ENCODE peak calls at places on chromosomes 2 and 18, in four cellular contexts. Y is Panc1, A is HepG2, L is K562. F is an unnamed sample.

GRCh38 chr2:84302513-84303412 is 156.3 kb downstream of the SUCLG1 start:
- DNase-seq in Y (peak), L (peak), A (peak), F (peak)

GRCh38 chr18:78784861-78785260 is 194.8 kb upstream of the SALL3 start:
- DNase-seq in A (no peak), Y (no peak), L (no peak), F (no peak)

GRCh38 chr2:130327703-130328527 is 14.8 kb upstream of the IMP4 start:
- DNase-seq in L (peak), Y (no peak), A (peak), F (no peak)

GRCh38 chr18:56575819-56576663 is 62.4 kb downstream of the TXNL1 start:
- DNase-seq in Y (peak), L (peak), A (peak), F (peak)

GRCh38 chr18:55838841-55839240 is 250.8 kb upstream of the TCF4 start:
- DNase-seq in A (no peak), L (no peak), Y (no peak), F (no peak)

GRCh38 chr2:141105763-141106162 is 1025.1 kb downstream of the LRP1B start:
- DNase-seq in Y (no peak), L (no peak), A (no peak), F (no peak)

GRCh38 chr18:25144835-25145234 is 207.1 kb downstream of the ZNF521 start:
- DNase-seq in L (no peak), Y (no peak), A (peak), F (no peak)

GRCh38 chr2:156333951-156334495 is 1.5 kb upstream of the NR4A2 start:
- DNase-seq in Y (no peak), L (peak), A (peak), F (no peak)

GRCh38 chr18:8319798-8320477 is 289.3 kb upstream of the RAB12 start:
- DNase-seq in L (no peak), Y (no peak), A (no peak), F (no peak)

GRCh38 chr2:175034728-175035127 is 29.5 kb upstream of the CHN1 start:
- DNase-seq in Y (no peak), L (no peak), A (no peak), F (no peak)

GRCh38 chr2:71608441-71608840 is 155.1 kb downstream of the DYSF start:
- DNase-seq in L (no peak), A (no peak), Y (no peak), F (no peak)

GRCh38 chr2:238498691-238499295 is 72.1 kb downstream of the ASB1 start:
- DNase-seq in A (no peak), Y (no peak), L (no peak), F (no peak)

GRCh38 chr2:238499731-238500570 is 73.2 kb downstream of the ASB1 start:
- DNase-seq in Y (no peak), A (no peak), L (no peak), F (no peak)

GRCh38 chr2:238497610-238498005 is 70.9 kb downstream of the ASB1 start:
- DNase-seq in Y (no peak), A (no peak), L (no peak), F (no peak)

GRCh38 chr2:238496756-238497609 is 70.3 kb downstream of the ASB1 start:
- DNase-seq in A (no peak), Y (no peak), L (no peak), F (no peak)

DNA sequence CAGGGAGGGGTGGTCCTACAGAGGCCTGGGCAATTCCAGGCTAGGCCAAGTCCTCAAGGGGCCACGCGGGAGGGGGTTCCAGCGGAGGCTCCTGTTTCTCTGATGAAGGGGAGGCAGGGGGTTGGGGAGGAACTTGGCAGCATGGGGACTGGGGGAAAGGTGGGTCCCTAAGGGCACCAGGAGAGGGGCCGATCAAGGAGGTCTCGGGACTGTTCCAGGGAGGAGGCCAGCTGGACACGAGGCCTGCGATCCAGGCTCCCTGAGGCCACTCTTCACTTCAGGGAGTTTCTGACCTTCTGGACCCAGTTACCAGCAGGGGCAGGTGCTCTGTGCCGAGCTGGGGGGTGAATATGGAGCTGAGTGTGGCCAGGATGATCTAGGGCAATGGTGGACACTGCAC is 71.5 kb downstream of the ASB1 start:
- DNase-seq in Y (no peak), A (no peak), L (no peak), F (no peak)
- TF ChIP-seq TCF7L2 in Y (no peak), A (no peak), L (no peak), F (no peak)

DNA sequence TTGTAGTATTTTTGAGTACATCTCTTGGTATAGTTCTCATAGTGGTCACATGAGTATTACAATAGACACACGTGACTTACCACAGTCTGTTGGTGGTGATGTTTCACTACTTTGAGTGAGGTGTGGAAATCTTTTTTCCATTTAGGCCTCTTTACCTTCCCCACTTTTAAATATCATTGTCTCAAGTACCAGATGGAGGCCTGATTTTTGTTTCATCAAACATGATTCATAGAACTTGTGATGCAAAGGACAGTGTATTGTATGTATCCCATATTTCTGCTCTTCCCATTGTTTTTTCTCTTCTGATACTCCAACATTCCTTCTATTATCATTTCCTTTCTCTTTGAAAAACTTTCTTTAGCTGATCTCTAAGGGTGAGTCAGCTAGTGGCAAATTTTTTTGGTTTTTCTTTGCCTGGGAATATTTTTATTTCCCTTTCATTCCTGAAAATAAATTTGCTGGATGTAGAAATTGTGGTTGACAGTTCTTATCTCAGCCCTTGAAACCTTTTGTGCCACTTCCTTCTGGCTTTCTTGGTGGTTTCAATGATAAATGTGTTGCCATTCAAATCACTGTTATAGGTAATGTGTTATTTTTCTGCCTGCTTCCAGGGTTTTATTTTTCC is 32.8 kb downstream of the RFX8 start:
- DNase-seq in L (no peak), A (no peak), Y (no peak), F (no peak)
- TF ChIP-seq TCF7L2 in L (no peak), A (no peak), Y (no peak), F (no peak)

GRCh38 chr18:48676756-48677368 is 138.0 kb downstream of the CTIF start:
- DNase-seq in A (peak), L (peak), Y (no peak), F (no peak)
- TF ChIP-seq TCF7L2 in A (no peak), L (no peak), Y (no peak), F (no peak)

DNA sequence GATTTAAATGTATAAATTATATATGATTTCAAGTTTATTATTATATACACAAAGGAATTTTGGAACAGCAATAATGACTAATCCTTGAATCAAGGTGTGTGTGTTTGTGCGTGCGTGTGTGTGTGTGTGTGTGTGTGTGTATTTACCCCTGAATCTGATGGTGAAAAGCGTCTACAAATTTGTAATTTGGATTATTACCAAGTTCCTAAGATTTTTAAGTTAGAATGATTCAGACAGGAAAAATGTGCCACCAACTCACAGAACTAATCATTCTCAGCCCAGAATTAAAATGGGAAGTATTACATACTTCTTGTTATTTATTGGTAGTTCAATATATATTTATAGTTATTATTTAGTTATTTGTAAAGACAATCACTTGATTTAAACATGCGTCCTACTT is 12.3 kb downstream of the CALCRL start:
- DNase-seq in A (no peak), Y (no peak), L (no peak), F (no peak)
- TF ChIP-seq TCF7L2 in A (no peak), Y (no peak), L (no peak), F (no peak)

GRCh38 chr2:217691920-217692666 is 310.7 kb downstream of the TNS1 start:
- DNase-seq in A (no peak), L (no peak), Y (no peak), F (no peak)

GRCh38 chr2:217694296-217694695 is 308.5 kb downstream of the TNS1 start:
- DNase-seq in Y (no peak), L (no peak), A (no peak), F (no peak)

GRCh38 chr2:217693363-217693762 is 309.4 kb downstream of the TNS1 start:
- DNase-seq in L (no peak), Y (no peak), A (no peak), F (no peak)

GRCh38 chr2:217691516-217691915 is 311.3 kb downstream of the TNS1 start:
- DNase-seq in Y (no peak), A (no peak), L (no peak), F (no peak)

DNA sequence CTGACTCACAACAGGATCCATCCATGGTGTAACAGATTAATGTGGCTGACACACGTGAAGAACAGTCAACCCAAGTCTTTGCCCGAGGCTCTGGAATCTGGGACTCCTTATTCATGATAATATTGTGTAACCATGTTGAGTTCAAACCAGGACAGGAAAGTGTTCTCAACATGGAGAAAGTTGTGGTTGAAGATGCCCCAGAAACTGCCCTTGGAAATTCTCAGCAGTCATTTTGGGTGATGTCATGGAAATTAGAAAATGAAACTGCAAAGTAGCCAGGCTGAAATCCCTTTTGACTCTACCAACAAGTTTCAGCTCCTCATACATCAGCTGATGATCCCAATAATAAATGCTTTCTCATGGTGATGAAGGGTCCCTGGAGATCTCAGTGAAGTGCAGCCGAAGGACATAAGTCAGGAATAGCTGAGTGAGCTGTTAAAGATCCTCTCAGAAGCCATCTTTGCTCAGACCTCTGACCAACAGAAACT is 307.7 kb downstream of the TNS1 start:
- DNase-seq in Y (no peak), A (no peak), L (no peak), F (no peak)
- TF ChIP-seq TCF7L2 in Y (no peak), A (no peak), L (no peak), F (no peak)

GRCh38 chr2:257842-258241 is 6.0 kb downstream of the SH3YL1 start:
- DNase-seq in L (no peak), Y (no peak), A (no peak), F (no peak)

GRCh38 chr2:257429-257828 is 6.4 kb downstream of the SH3YL1 start:
- DNase-seq in Y (no peak), A (no peak), L (no peak), F (no peak)

GRCh38 chr2:260507-261161 is 3.2 kb downstream of the SH3YL1 start:
- DNase-seq in A (peak), Y (no peak), L (no peak), F (no peak)

GRCh38 chr2:259789-260331 is 4.0 kb downstream of the SH3YL1 start:
- DNase-seq in A (no peak), L (no peak), Y (no peak), F (no peak)

GRCh38 chr2:258933-259332 is 4.9 kb downstream of the SH3YL1 start:
- DNase-seq in L (no peak), A (no peak), Y (no peak), F (no peak)
- TF ChIP-seq TCF7L2 in L (no peak), A (no peak), Y (no peak), F (no peak)

DNA sequence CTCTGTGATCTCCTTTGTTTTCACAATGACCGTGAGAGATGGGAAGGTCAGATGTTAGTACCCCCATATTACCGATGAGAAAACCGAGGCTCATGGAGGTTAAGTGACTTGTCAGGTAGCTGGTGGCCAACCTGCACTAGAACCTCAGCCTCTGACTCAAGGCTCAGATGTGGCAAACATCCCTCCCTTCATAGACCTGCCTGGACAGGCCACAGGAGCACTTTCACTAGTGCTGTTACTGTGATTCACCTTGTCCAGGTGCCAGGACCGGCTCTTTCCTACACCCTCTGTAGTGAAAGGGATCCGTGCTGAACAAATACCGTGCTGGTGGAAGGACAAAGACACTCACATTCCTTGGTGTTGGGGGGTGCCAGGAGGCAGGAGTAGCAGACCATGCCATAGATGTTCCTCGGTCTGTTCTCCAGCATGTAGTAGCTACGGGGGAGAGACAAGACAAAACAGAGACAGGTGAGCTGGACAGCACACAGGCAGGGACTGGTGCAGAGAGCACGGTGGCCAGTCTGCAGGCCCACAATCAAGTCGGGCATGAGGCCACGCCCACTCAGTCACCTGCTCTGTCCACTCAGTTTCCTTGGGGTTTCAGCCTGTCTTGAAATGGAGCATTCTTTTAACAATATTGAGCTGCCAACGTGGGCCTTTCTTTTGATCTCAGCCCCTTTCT is 65.9 kb downstream of the EDAR start:
- DNase-seq in L (no peak), Y (no peak), A (no peak), F (peak)
- TF ChIP-seq TCF7L2 in L (no peak), Y (no peak), A (no peak), F (no peak)

DNA sequence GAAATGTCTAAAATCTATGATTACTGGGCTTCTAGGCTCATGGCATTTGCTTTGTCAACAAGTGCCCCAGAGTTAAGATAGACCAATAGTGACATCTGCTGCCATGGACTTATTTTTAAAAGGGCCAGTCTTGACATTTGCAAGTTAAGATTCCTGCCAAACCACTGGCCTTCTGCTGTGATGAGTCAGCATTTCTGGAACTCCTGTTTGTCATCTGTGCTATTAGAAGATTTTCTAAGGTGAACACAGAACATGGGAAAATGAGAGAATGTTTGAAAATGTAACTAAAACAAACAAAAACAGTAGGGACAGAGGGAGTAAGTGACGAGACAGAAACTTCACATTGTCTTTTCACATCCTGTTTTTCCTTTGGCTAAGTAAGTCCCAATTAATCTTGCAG is 93.7 kb upstream of the WDR75 start:
- DNase-seq in Y (no peak), L (peak), A (peak), F (peak)
- TF ChIP-seq TCF7L2 in Y (no peak), L (no peak), A (no peak), F (no peak)

GRCh38 chr2:169081551-169081950 is 12.2 kb downstream of the DHRS9 start:
- DNase-seq in Y (no peak), L (no peak), A (no peak), F (no peak)
- TF ChIP-seq TCF7L2 in Y (no peak), L (no peak), A (no peak), F (no peak)

F was measured in HCT116.